ENCODE peak calls at places on chromosomes 6 and 20, in nine cellular contexts. T is B cell; M is neural crest cell; D is stromal cell of bone marrow; X is myocyte; S is posterior cingulate gyrus; W is astrocyte of the spinal cord; Q is stimulated activated CD4-positive, alpha-beta T cell treated with anti-CD3 and anti-CD28 coated beads, TNF-alpha, amount 100 ng/mL, for 1 hour; L is activated CD4-positive, alpha-beta T cell treated with anti-CD3 and anti-CD28 coated beads, Interleukin-2, amount 50 U/mL, for 24 hours. N is an unnamed sample.
A peak's percentile ranks its signal among the peaks of the same experiment; 100 is the strongest.

GRCh38 chr6:8904754-8905153 is 469.4 kb upstream of the SLC35B3 start:
- DNase-seq in T (no peak), M (no peak), D (no peak), X (no peak), S (no peak), W (no peak), Q (no peak), L (no peak), N (no peak)

GRCh38 chr6:31162463-31163165 is 4.2 kb downstream of the TCF19 start:
- DNase-seq in T (no peak), M (no peak), D (no peak), X (no peak), S (peak; percentile 58), W (no peak), Q (no peak), L (no peak), N (no peak)

GRCh38 chr6:117327149-117328004 is 62.0 kb downstream of the VGLL2 start:
- DNase-seq in T (no peak), M (no peak), D (no peak), X (no peak), S (no peak), W (no peak), Q (no peak), L (no peak), N (no peak)

GRCh38 chr6:111683126-111683525 is 77.4 kb upstream of the TRAF3IP2 start:
- DNase-seq in T (no peak), M (no peak), D (no peak), X (no peak), S (no peak), W (peak; percentile 27), Q (no peak), L (no peak), N (no peak)

GRCh38 chr20:47784599-47785320 is 521 bp downstream of the SULF2 start:
- DNase-seq in T (peak; percentile 24), M (peak; percentile 28), D (no peak), X (peak; percentile 27), S (peak; percentile 85), W (peak; percentile 35), Q (no peak), L (no peak), N (no peak)

GRCh38 chr6:128827675-128828464 is 55.1 kb upstream of the LAMA2 start:
- DNase-seq in T (no peak), M (no peak), D (peak; percentile 4), X (peak; percentile 57), S (no peak), W (peak; percentile 33), Q (no peak), L (no peak), N (no peak)

GRCh38 chr20:32207626-32208498 is at the start of the genes PLAGL2 and POFUT1:
- DNase-seq in T (peak; percentile 94), M (peak; percentile 91), D (peak; percentile 75), X (peak; percentile 89), S (peak; percentile 95), W (peak; percentile 83), Q (peak; percentile 74), L (peak; percentile 83), N (peak; percentile 88)

GRCh38 chr6:16930432-16930831 is 169.2 kb upstream of the ATXN1 start:
- DNase-seq in T (no peak), M (no peak), D (no peak), X (no peak), S (no peak), W (no peak), Q (no peak), L (no peak), N (no peak)

GRCh38 chr6:138944412-138944811 is 43.6 kb downstream of the REPS1 start:
- DNase-seq in T (no peak), M (no peak), D (peak; percentile 22), X (peak; percentile 15), S (no peak), W (peak; percentile 77), Q (no peak), L (no peak), N (no peak)

GRCh38 chr20:37152284-37152683 is 26.8 kb upstream of the RPN2 start:
- DNase-seq in T (no peak), M (no peak), D (no peak), X (no peak), S (no peak), W (no peak), Q (no peak), L (no peak), N (no peak)